ENCODE peak calls at places on chromosomes 4 and X, in ten cellular contexts. A is endothelial cell of umbilical vein, B is DND-41, H is testis, I is cardiac muscle cell, Q is right lobe of liver, R is left ventricle myocardium inferior, U is breast epithelium, S is IMR-90, C is body of pancreas. D is an unnamed sample.

GRCh38 chr4:107034091-107034698 is 1.9 kb downstream of the DKK2 start:
- DNase-seq in A (peak; percentile 52), Q (no peak), I (peak; percentile 68), U (no peak), B (no peak), C (no peak), H (peak; percentile 56), R (no peak), S (no peak), D (peak; percentile 98)

GRCh38 chrX:53071604-53072417 is 10.4 kb upstream of the TSPYL2 start:
- DNase-seq in R (peak; percentile 51), U (peak; percentile 76), H (peak; percentile 86), A (peak; percentile 49), Q (peak; percentile 62), B (peak; percentile 68), C (peak; percentile 90), S (peak; percentile 56), I (peak; percentile 73), D (peak; percentile 81)

GRCh38 chr4:86050516-86050915 is 309.3 kb downstream of the MAPK10 start:
- DNase-seq in Q (no peak), S (no peak), A (no peak), I (no peak), R (no peak), B (no peak), H (no peak), C (no peak), U (no peak), D (no peak)

GRCh38 chr4:125322363-125322730 is 7.6 kb downstream of the FAT4 start:
- DNase-seq in U (no peak), H (no peak), Q (no peak), R (no peak), I (no peak), S (peak; percentile 35), A (peak; percentile 76), C (no peak), B (peak; percentile 10), D (peak; percentile 52)

GRCh38 chr4:74632634-74633033 is 161.7 kb downstream of the BTC start:
- DNase-seq in B (peak; percentile 59), R (no peak), H (peak; percentile 17), S (peak; percentile 88), U (no peak), C (peak; percentile 37), A (peak; percentile 99), I (no peak), Q (no peak), D (peak; percentile 21)

GRCh38 chr4:55838952-55839351 is 14.5 kb upstream of the EXOC1 start:
- DNase-seq in C (no peak), S (no peak), U (no peak), A (no peak), B (no peak), Q (no peak), I (no peak), H (no peak), R (no peak), D (no peak)

GRCh38 chr4:157222764-157223145 is 2.2 kb downstream of the GRIA2 start:
- DNase-seq in U (no peak), H (no peak), R (no peak), C (no peak), A (peak; percentile 1), I (no peak), S (no peak), Q (no peak), B (no peak), D (peak; percentile 11)

GRCh38 chr4:177163532-177163931 is 146.1 kb upstream of the NEIL3 start:
- DNase-seq in R (no peak), A (no peak), C (no peak), I (no peak), S (peak; percentile 27), Q (no peak), B (no peak), H (no peak), U (no peak), D (no peak)

GRCh38 chr4:128386761-128387599 is 99.4 kb upstream of the PGRMC2 start:
- DNase-seq in U (peak; percentile 88), R (peak; percentile 88), I (no peak), A (peak; percentile 94), Q (peak; percentile 85), C (peak; percentile 95), B (no peak), H (peak; percentile 84), S (peak; percentile 97), D (peak; percentile 80)

GRCh38 chrX:147953976-147954375 is 27.2 kb upstream of the FMR1NB start:
- DNase-seq in H (peak; percentile 16), C (no peak), Q (no peak), U (no peak), S (no peak), B (no peak), R (peak; percentile 14), I (no peak), A (no peak), D (no peak)

GRCh38 chrX:71989768-71990167 is 79.1 kb downstream of the NHSL2 start:
- DNase-seq in I (no peak), U (no peak), S (peak; percentile 73), R (no peak), C (peak; percentile 40), Q (no peak), B (no peak), A (no peak), H (no peak), D (peak; percentile 22)

GRCh38 chr4:151674804-151675290 is 86.0 kb downstream of the GATB start:
- DNase-seq in B (no peak), C (peak; percentile 55), H (peak; percentile 69), R (no peak), A (peak; percentile 54), I (peak; percentile 78), U (peak; percentile 72), S (no peak), Q (no peak), D (no peak)

GRCh38 chr4:89142691-89143669 is 31.6 kb downstream of the TIGD2 start:
- DNase-seq in U (no peak), Q (no peak), I (no peak), R (no peak), A (no peak), C (no peak), H (no peak), B (no peak), S (no peak), D (no peak)

GRCh38 chr4:129561280-129561679 is 465.3 kb downstream of the C4orf33 start:
- DNase-seq in Q (no peak), H (no peak), U (no peak), S (no peak), R (no peak), A (no peak), C (no peak), I (no peak), B (no peak), D (no peak)

GRCh38 chr4:6689506-6689960 is 4.1 kb upstream of the S100P start:
- DNase-seq in I (no peak), Q (no peak), B (no peak), S (no peak), C (no peak), A (no peak), U (no peak), R (no peak), H (no peak), D (no peak)

GRCh38 chr4:173288698-173289350 is 45.3 kb downstream of the HMGB2 start:
- DNase-seq in B (no peak), S (no peak), C (no peak), A (no peak), U (no peak), Q (no peak), H (no peak), I (no peak), R (no peak), D (no peak)

GRCh38 chrX:15930585-15930984 is 76.0 kb upstream of the AP1S2 start:
- DNase-seq in R (no peak), H (no peak), C (no peak), S (peak; percentile 66), Q (no peak), A (peak; percentile 36), B (no peak), I (peak; percentile 29), U (no peak), D (peak; percentile 71)
- TF ChIP-seq CTCF in R (peak; percentile 39), H (no peak), C (no peak), S (peak; percentile 42), Q (no peak), A (no peak), B (no peak), I (peak; percentile 20), U (no peak), D (peak; percentile 56)

DNA sequence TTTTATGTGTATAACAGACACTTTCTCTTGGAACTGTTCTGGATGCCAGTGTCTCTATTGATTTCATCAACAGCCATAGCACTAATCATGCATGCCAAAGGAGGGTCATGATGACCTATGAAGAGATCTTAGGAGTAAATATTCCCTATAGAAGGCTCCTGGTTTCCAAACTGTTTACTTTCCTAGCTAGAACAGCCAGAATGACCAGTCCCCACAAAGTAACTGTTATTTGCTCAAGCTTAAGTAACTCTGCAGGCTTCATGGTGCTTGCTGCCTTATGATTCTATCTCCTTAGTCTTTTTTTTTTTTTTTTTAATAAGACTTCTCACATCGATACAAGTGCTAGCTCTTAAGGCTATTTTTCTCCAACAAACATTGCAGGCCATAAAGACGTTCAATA is 12.4 kb downstream of the S100G start:
- DNase-seq in I (no peak), U (no peak), Q (no peak), B (no peak), A (no peak), S (no peak), C (no peak), R (no peak), H (no peak), D (no peak)
- H3K4me1 ChIP-seq in I (no peaks in the 10 kb centered on the region), U (no peaks in the 10 kb centered on the region), Q (no peaks in the 10 kb centered on the region), B (no peaks in the 10 kb centered on the region), A (peaks cover 11% of the 10 kb centered on the region), S (peaks cover 13% of the 10 kb centered on the region), C (no peaks in the 10 kb centered on the region), R (no peaks in the 10 kb centered on the region), H (no peaks in the 10 kb centered on the region), D (no peaks in the 10 kb centered on the region)

DNA sequence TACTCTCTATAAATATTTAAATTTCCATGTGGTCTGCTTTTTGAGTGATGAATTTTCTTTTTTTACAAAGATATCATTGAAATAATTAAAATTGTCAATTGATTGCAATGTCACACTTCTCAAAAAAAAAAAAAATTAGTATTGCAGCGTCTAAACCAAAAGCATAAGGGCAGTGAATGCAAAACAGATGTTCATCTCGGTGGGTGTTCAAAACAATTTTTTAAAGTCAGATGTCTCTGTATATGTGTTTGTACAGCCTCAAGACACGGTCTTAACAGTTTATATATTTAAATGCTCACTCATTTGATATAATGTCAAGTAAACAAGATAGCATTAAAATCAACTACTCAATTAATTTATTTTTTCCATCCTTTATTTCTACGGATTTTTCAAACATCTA is 52.3 kb downstream of the PALLD start:
- DNase-seq in H (no peak), U (no peak), R (no peak), C (no peak), S (no peak), A (no peak), I (no peak), Q (no peak), B (no peak), D (no peak)
- H3K27ac ChIP-seq in H (no peak overlapping the region), U (no peak overlapping the region), R (no peak overlapping the region), C (no peak overlapping the region), S (no peak overlapping the region), A (no peak overlapping the region), I (no peak overlapping the region), Q (no peak overlapping the region), B (no peak overlapping the region), D (no peak overlapping the region)

DNA sequence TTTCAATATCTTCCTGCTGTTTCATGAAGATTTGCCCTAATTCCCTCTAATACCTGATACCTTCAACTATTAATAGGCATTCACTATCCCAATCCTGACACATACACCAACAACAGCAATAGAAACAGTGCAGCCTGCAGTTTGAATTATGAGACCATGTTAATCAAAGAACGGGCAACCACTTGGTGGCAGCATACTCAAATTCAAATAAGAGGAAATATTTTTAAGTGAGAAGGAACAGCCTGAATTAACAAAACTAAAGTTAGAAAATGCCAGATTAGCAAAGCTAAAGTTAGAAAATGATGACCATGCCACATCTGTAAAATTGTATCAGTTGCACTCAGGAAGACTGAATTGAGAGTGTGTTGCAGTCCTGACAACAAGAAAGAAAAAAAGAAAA is 204.9 kb downstream of the SMARCA1 start:
- DNase-seq in S (peak; percentile 35), U (no peak), Q (no peak), A (peak; percentile 6), I (peak; percentile 0), B (peak; percentile 4), H (peak; percentile 23), R (no peak), C (no peak), D (peak; percentile 27)
- TF ChIP-seq CTCF in S (peak; percentile 47), U (no peak), Q (peak; percentile 43), A (no peak), I (peak; percentile 28), B (peak; percentile 44), H (no peak), R (peak; percentile 15), C (no peak), D (peak; percentile 60)

D was measured in A673.